ENCODE peak calls at places on chromosomes 2 and 18, in seven cellular contexts. D, V, L, X, Z, G and Q are unnamed samples. For H3K9me3, the result is how much of the 10 kb centered on the place peaks cover.

GRCh38 chr2:54925022-54925421 is 125.2 kb downstream of the RTN4 start:
- DNase-seq in X (no peak), Z (no peak), L (no peak), G (peak), D (no peak), V (no peak), Q (no peak)

GRCh38 chr2:31413876-31414550 is 529 bp downstream of the XDH start:
- DNase-seq in V (no peak), Z (no peak), L (no peak), D (no peak), G (no peak), X (peak), Q (no peak)

GRCh38 chr2:138537170-138537915 is 35.8 kb downstream of the SPOPL start:
- DNase-seq in X (no peak), L (no peak), G (no peak), V (no peak), Z (peak), D (no peak), Q (no peak)

GRCh38 chr18:44731866-44732555 is 51.3 kb downstream of the SETBP1 start:
- DNase-seq in X (no peak), G (peak), Z (no peak), D (no peak), L (no peak), V (peak), Q (no peak)

GRCh38 chr2:144510206-144510991 is 9.5 kb downstream of the ZEB2 start:
- DNase-seq in V (peak), Z (peak), X (no peak), G (peak), D (peak), L (no peak), Q (peak)

GRCh38 chr2:37852585-37853014 is 72.5 kb upstream of the RMDN2 start:
- DNase-seq in L (no peak), D (no peak), V (no peak), Z (no peak), G (no peak), X (no peak), Q (no peak)

GRCh38 chr2:157394928-157395327 is 49.0 kb downstream of the CYTIP start:
- DNase-seq in G (no peak), L (no peak), X (no peak), D (no peak), V (no peak), Z (no peak), Q (no peak)

GRCh38 chr2:8197825-8198224 is 484.0 kb upstream of the ID2 start:
- DNase-seq in V (no peak), G (no peak), X (no peak), D (no peak), L (no peak), Z (no peak), Q (no peak)

GRCh38 chr2:215299337-215299859 is 12.5 kb upstream of the ATIC start:
- DNase-seq in G (no peak), V (no peak), D (no peak), X (no peak), L (no peak), Z (no peak), Q (no peak)

GRCh38 chr2:225494100-225494459 is 94.6 kb downstream of the NYAP2 start:
- DNase-seq in Z (no peak), L (no peak), V (peak), D (no peak), X (no peak), G (no peak), Q (no peak)

GRCh38 chr2:86039963-86040655 is 65.6 kb downstream of the POLR1A start:
- DNase-seq in V (no peak), D (no peak), Z (no peak), G (no peak), X (no peak), L (no peak), Q (no peak)

GRCh38 chr2:55148269-55148668 is 83.8 kb downstream of the CLHC1 start:
- DNase-seq in X (no peak), G (peak), V (no peak), L (no peak), D (no peak), Z (no peak), Q (no peak)

GRCh38 chr2:101188683-101189405 is 37.7 kb upstream of the TBC1D8 start:
- DNase-seq in X (peak), D (no peak), Z (no peak), L (no peak), V (peak), G (peak), Q (peak)

GRCh38 chr2:218960196-218961165 is 1.0 kb downstream of the CDK5R2 start:
- DNase-seq in X (no peak), G (no peak), L (no peak), D (no peak), Z (peak), V (no peak), Q (no peak)

GRCh38 chr2:18467727-18468363 is 92.6 kb downstream of the RDH14 start:
- DNase-seq in X (no peak), G (no peak), D (no peak), L (peak), V (no peak), Z (no peak), Q (no peak)

GRCh38 chr2:203583696-203584095 is 48.6 kb upstream of the RAPH1 start:
- DNase-seq in G (peak), V (peak), D (no peak), X (peak), L (no peak), Z (no peak), Q (peak)

GRCh38 chr2:203585541-203585940 is 50.4 kb upstream of the RAPH1 start:
- DNase-seq in Z (no peak), L (no peak), D (no peak), X (no peak), G (peak), V (no peak), Q (no peak)

GRCh38 chr2:203586151-203586550 is 51.0 kb upstream of the RAPH1 start:
- DNase-seq in L (no peak), G (peak), D (no peak), Z (no peak), V (no peak), X (no peak), Q (no peak)

GRCh38 chr2:203583084-203583695 is 48.1 kb upstream of the RAPH1 start:
- DNase-seq in X (no peak), D (no peak), Z (no peak), V (no peak), G (peak), L (no peak), Q (no peak)

GRCh38 chr2:203584784-203585183 is 49.7 kb upstream of the RAPH1 start:
- DNase-seq in D (no peak), V (no peak), G (no peak), Z (no peak), X (no peak), L (no peak), Q (no peak)
- H3K9me3 ChIP-seq in D (under half), V (under half), G (under half), Z (under half), X (under half), L (under half), Q (under half)

GRCh38 chr2:14304326-14304725 is 328.2 kb upstream of the LRATD1 start:
- DNase-seq in Z (no peak), X (no peak), L (no peak), V (no peak), D (no peak), G (no peak), Q (no peak)

GRCh38 chr2:14301331-14301730 is 331.2 kb upstream of the LRATD1 start:
- DNase-seq in L (no peak), V (no peak), Z (no peak), G (no peak), X (no peak), D (no peak), Q (no peak)

GRCh38 chr2:14303366-14304115 is 329.0 kb upstream of the LRATD1 start:
- DNase-seq in V (no peak), G (no peak), L (no peak), Z (no peak), D (no peak), X (no peak), Q (no peak)

GRCh38 chr2:14306268-14306950 is 326.1 kb upstream of the LRATD1 start:
- DNase-seq in Z (no peak), L (no peak), X (no peak), V (no peak), G (no peak), D (no peak), Q (no peak)
- H3K9me3 ChIP-seq in Z (under half), L (under half), X (under half), V (under half), G (under half), D (under half), Q (under half)

GRCh38 chr2:26407517-26407916 is 5.8 kb downstream of the DRC1 start:
- DNase-seq in L (no peak), Z (no peak), X (no peak), G (no peak), V (no peak), D (no peak), Q (no peak)

GRCh38 chr2:26412091-26412673 is 10.5 kb downstream of the DRC1 start:
- DNase-seq in L (no peak), X (peak), Z (no peak), V (no peak), G (no peak), D (no peak), Q (no peak)

GRCh38 chr2:26409785-26410184 is 8.1 kb downstream of the DRC1 start:
- DNase-seq in D (no peak), Z (no peak), L (no peak), X (no peak), V (no peak), G (no peak), Q (no peak)

GRCh38 chr2:26411419-26411818 is 9.7 kb downstream of the DRC1 start:
- DNase-seq in V (no peak), D (no peak), X (no peak), L (no peak), Z (no peak), G (no peak), Q (no peak)

GRCh38 chr2:26410764-26411243 is 9.1 kb downstream of the DRC1 start:
- DNase-seq in L (no peak), V (no peak), G (no peak), Z (no peak), X (no peak), D (no peak), Q (no peak)
- H3K9me3 ChIP-seq in L (under half), V (under half), G (under half), Z (under half), X (under half), D (under half), Q (under half)

DNA sequence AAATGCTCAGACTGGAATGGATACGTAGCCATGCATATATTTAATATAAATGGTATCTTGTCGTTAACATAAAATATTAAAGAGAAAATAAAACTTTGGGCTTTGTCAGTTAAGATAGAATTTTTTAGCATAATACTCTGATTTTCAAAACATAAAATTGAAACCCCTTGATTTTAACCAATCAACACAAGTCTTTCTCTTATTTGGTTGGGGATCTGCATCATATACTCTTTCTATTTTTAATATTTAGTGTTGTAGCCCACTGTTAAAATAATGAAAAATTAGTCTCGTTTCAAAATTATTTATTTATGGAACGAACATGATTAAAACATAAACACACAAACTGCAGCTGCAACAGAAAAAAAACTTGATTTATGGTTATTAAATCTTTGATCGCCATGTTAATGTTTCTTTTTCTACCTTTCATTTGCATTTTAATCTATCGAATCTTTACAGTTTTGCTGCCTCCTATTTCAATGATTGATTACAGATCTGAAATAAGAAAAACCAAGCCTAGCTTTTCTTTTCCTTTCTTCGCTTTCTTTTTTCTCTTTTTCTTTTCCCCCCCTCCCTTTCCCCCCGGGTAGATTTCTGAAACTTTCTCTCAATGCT is 145.5 kb downstream of the MEIS1 start:
- DNase-seq in D (no peak), V (no peak), L (no peak), Z (no peak), X (no peak), G (no peak), Q (no peak)
- H3K9me3 ChIP-seq in D (under half), V (under half), L (under half), Z (under half), X (under half), G (under half), Q (under half)

GRCh38 chr2:224433442-224433841 is 31.5 kb upstream of the FAM124B start:
- DNase-seq in V (no peak), L (no peak), X (no peak), Z (no peak), D (no peak), G (no peak), Q (no peak)

GRCh38 chr2:224434618-224435017 is 32.7 kb upstream of the FAM124B start:
- DNase-seq in V (no peak), L (no peak), G (no peak), X (no peak), D (no peak), Z (no peak), Q (no peak)

GRCh38 chr2:224428787-224429440 is 27.0 kb upstream of the FAM124B start:
- DNase-seq in X (no peak), D (no peak), V (no peak), L (no peak), Z (no peak), G (no peak), Q (peak)

GRCh38 chr2:224429441-224429810 is 27.5 kb upstream of the FAM124B start:
- DNase-seq in D (no peak), V (no peak), X (no peak), Z (no peak), L (no peak), G (no peak), Q (no peak)

DNA sequence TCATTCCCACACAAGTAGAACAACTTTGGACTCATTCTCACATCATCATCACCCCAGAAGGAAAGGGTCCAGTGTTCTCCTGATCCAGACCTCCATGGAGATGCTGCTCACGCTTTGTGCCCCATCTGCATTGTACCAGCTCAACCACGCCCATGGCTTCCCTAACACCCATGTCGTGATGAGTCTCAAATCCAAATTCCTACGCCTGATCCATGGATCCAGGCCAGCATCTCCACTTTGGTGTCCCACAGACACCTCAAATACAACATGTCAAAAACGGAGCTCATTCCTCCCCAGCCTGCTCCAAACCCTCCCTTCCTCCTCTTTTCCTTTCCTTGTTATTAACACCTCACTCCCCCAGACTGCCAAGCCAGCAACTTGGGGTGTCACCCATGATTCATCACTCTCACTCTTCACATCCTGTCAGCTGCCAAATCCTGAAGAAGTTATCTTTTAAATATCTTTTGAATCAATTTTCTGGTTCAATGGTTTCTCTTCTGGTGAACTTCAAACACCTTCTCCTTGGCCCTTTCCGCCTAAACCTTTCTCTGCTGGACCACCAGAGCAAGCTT is 30.2 kb upstream of the FAM124B start:
- DNase-seq in V (no peak), X (no peak), D (no peak), L (no peak), Z (no peak), G (no peak), Q (peak)
- H3K9me3 ChIP-seq in V (under half), X (under half), D (under half), L (under half), Z (under half), G (under half), Q (under half)

DNA sequence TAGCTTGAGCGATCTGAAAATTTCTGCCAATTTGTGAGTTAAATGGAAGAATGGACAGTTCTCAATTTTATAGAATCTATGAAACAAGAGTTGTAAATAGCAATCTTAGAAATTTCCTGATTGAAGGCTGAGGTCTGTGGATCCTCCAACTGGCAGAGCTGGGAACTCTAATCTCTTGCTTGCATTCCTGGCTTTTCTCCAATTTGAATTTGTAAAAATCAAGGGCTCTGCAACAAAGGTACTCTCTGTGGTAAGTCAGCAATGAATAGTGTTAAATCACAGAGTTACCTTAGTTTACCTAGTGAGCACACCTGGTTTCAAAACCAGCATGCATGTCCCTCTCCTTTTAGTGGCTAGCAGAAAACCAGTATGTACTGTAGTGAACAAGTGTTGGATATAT is 1070.5 kb downstream of the TDRD15 start:
- DNase-seq in Z (no peak), V (no peak), L (no peak), D (no peak), G (no peak), X (no peak), Q (no peak)
- H3K9me3 ChIP-seq in Z (under half), V (under half), L (under half), D (under half), G (under half), X (under half), Q (under half)

GRCh38 chr2:4192119-4192518 is 488.7 kb downstream of the DCDC2C start:
- DNase-seq in G (no peak), D (no peak), X (no peak), L (no peak), Z (no peak), V (no peak), Q (no peak)
- H3K9me3 ChIP-seq in G (under half), D (under half), X (under half), L (under half), Z (under half), V (under half), Q (under half)

GRCh38 chr2:174364628-174365027 is 29.9 kb downstream of the SP9 start:
- DNase-seq in Z (no peak), X (no peak), D (no peak), L (no peak), V (no peak), G (no peak), Q (no peak)

GRCh38 chr2:174368691-174369090 is 26.8 kb upstream of the SCRN3 start:
- DNase-seq in V (no peak), G (no peak), Z (no peak), D (no peak), L (no peak), X (no peak), Q (no peak)

GRCh38 chr2:174365583-174365982 is 29.9 kb upstream of the SCRN3 start:
- DNase-seq in G (no peak), V (peak), X (no peak), L (no peak), Z (no peak), D (no peak), Q (no peak)

DNA sequence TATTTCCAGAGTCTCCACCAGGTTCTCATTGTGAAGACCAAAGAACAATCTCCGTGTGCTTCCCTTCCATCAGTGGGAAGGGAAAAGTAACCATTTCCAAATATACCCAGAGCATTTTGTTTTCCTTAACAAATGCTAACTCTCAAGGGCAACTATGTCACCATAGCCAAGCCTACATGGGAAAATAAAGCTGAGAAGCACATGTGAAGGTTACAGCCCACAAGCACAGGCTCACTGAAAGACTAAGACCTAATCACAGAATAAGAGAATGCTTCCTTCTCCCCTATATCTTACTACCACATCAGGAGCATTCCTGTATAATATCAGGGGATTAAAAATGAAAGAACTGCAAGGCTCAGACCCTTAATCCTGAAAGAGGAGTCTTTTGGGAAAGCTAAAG is 28.2 kb downstream of the SP9 start:
- DNase-seq in X (no peak), L (no peak), D (no peak), V (no peak), G (no peak), Z (no peak), Q (no peak)
- H3K9me3 ChIP-seq in X (under half), L (under half), D (under half), V (under half), G (under half), Z (under half), Q (under half)